ENCODE peak calls at places on chromosomes 5 and 9, in six cellular contexts. A, F, N, S, U and V are unnamed samples.
A peak's percentile ranks its signal among the peaks of the same experiment; 100 is the strongest.

GRCh38 chr5:55234171-55234700 is 828 bp upstream of the CCNO start:
- DNase-seq in A (peak; percentile 53), F (no peak), N (no peak), S (no peak), U (peak; percentile 63), V (no peak)

GRCh38 chr5:10056228-10056760 is 193.4 kb downstream of the ATPSCKMT start:
- DNase-seq in A (no peak), F (no peak), N (no peak), S (peak; percentile 36), U (no peak), V (no peak)

GRCh38 chr5:109105631-109106267 is 304.0 kb downstream of the PJA2 start:
- DNase-seq in A (peak; percentile 31), F (no peak), N (peak; percentile 86), S (no peak), U (no peak), V (no peak)

GRCh38 chr5:83750759-83751158 is 30.1 kb upstream of the HAPLN1 start:
- DNase-seq in A (no peak), F (no peak), N (no peak), S (no peak), U (no peak), V (no peak)

GRCh38 chr5:84242286-84242685 is 142.4 kb downstream of the EDIL3 start:
- DNase-seq in A (no peak), F (no peak), N (peak; percentile 47), S (no peak), U (no peak), V (no peak)

GRCh38 chr5:180127682-180128670 is 56.4 kb upstream of the RNF130 start:
- DNase-seq in A (no peak), F (no peak), N (no peak), S (peak; percentile 75), U (no peak), V (peak; percentile 66)

GRCh38 chr5:174900176-174900692 is 175.9 kb downstream of the MSX2 start:
- DNase-seq in A (peak; percentile 30), F (no peak), N (no peak), S (no peak), U (no peak), V (no peak)

GRCh38 chr5:92838253-92838652 is 742.8 kb downstream of the NR2F1-AS1 start:
- DNase-seq in A (peak; percentile 62), F (no peak), N (no peak), S (no peak), U (no peak), V (no peak)

GRCh38 chr5:36728697-36729543 is 122.5 kb downstream of the SLC1A3 start:
- DNase-seq in A (peak; percentile 67), F (no peak), N (peak; percentile 79), S (no peak), U (no peak), V (no peak)

GRCh38 chr5:36733183-36733582 is 126.8 kb downstream of the SLC1A3 start:
- DNase-seq in A (no peak), F (no peak), N (no peak), S (no peak), U (no peak), V (no peak)

GRCh38 chr5:36730537-36731216 is 124.3 kb downstream of the SLC1A3 start:
- DNase-seq in A (no peak), F (no peak), N (no peak), S (no peak), U (no peak), V (no peak)

GRCh38 chr5:36739751-36740221 is 133.4 kb downstream of the SLC1A3 start:
- DNase-seq in A (peak; percentile 77), F (peak; percentile 78), N (peak; percentile 77), S (peak; percentile 91), U (peak; percentile 76), V (peak; percentile 74)

GRCh38 chr5:36734422-36734821 is 128.0 kb downstream of the SLC1A3 start:
- DNase-seq in A (peak; percentile 57), F (no peak), N (peak; percentile 54), S (no peak), U (no peak), V (no peak)
- TF ChIP-seq CTCF in A (peak; percentile 29), F (no peak), N (peak; percentile 33), S (no peak), U (no peak), V (peak; percentile 42)

GRCh38 chr9:109139851-109140250 is 20.1 kb upstream of the TMEM245 start:
- DNase-seq in A (no peak), F (no peak), N (no peak), S (no peak), U (no peak), V (no peak)
- TF ChIP-seq CTCF in A (no peak), F (no peak), N (no peak), S (no peak), U (no peak), V (no peak)

DNA sequence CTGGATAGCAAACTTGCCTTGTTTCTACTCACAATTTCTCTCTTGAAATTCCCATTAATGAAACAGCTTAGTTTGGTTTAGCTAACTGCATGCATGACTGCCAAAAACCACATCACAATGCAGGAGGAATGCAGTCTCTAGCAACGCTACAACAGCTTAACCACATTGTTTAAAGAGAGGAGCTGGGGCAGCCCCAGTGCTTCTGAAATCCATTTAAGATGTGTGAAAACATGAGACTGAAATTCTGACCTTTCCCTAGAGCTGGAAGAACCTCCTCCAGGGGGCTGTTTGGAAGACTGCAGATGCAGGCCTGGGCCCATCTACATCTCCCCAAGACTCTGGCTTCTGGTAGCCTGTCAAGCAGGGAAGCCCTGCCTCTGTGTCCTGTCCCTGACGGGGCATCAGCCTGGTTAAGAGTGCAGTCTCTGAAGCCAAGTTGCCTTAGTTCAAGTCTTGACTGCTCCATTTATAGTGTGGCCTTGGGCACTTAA is 157.1 kb downstream of the ZNF462 start:
- DNase-seq in A (peak; percentile 70), F (no peak), N (peak; percentile 96), S (no peak), U (no peak), V (no peak)
- TF ChIP-seq CTCF in A (no peak), F (no peak), N (peak; percentile 22), S (no peak), U (no peak), V (no peak)

DNA sequence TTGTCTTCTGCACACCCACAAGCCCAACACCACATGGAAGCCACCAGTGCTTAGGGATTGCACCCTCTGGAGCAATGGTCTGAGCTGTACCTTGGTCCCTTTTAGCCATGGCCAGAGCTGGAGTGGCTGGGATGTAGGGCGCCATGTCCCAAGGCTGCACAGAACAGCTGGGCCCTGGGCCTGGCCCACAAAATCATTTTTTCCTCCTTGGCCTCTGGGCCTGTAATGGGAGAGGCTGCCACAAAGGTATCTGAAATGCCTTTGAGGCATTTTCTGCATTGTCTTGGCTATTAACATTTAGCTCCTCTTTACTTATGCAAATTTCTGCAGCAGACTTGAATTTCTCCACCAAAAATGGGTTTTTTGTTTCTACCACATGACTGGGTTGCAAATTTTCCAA is 117.6 kb downstream of the SPOCK1 start:
- DNase-seq in A (no peak), F (no peak), N (no peak), S (no peak), U (no peak), V (no peak)
- TF ChIP-seq CTCF in A (no peak), F (no peak), N (no peak), S (no peak), U (no peak), V (no peak)

GRCh38 chr5:159917919-159918487 is 1.7 kb downstream of the ADRA1B start:
- DNase-seq in A (no peak), F (no peak), N (no peak), S (no peak), U (no peak), V (no peak)

GRCh38 chr5:159913048-159913447 is 3.2 kb upstream of the ADRA1B start:
- DNase-seq in A (peak; percentile 99), F (no peak), N (peak; percentile 90), S (no peak), U (no peak), V (no peak)

GRCh38 chr5:159916841-159917761 is 819 bp downstream of the ADRA1B start:
- DNase-seq in A (no peak), F (no peak), N (no peak), S (no peak), U (peak; percentile 68), V (no peak)

GRCh38 chr5:159913481-159913880 is 2.8 kb upstream of the ADRA1B start:
- DNase-seq in A (no peak), F (no peak), N (peak; percentile 66), S (no peak), U (no peak), V (no peak)

GRCh38 chr5:159915913-159916840 is at the start of gene ADRA1B:
- DNase-seq in A (peak; percentile 55), F (peak; percentile 76), N (peak; percentile 66), S (peak; percentile 93), U (peak; percentile 71), V (peak; percentile 79)
- TF ChIP-seq CTCF in A (peak; percentile 63), F (peak; percentile 59), N (peak; percentile 45), S (no peak), U (peak; percentile 15), V (peak; percentile 77)

DNA sequence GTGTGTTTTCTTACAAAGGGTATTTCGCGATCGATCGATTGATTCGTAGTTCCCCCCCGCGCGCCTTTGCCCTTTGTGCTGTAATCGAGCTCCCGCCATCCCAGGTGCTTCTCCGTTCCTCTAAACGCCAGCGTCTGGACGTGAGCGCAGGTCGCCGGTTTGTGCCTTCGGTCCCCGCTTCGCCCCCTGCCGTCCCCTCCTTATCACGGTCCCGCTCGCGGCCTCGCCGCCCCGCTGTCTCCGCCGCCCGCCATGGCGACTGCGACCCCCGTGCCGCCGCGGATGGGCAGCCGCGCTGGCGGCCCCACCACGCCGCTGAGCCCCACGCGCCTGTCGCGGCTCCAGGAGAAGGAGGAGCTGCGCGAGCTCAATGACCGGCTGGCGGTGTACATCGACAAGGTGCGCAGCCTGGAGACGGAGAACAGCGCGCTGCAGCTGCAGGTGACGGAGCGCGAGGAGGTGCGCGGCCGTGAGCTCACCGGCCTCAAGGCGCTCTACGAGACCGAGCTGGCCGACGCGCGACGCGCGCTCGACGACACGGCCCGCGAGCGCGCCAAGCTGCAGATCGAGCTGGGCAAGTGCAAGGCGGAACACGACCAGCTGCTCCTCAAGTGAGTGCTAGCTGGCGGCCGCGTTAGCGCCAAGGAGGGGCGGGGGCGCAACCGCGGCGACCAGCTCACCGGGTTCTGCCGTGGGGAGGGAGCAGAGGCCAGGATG is 479 bp downstream of the LMNB1 start:
- DNase-seq in A (peak; percentile 64), F (peak; percentile 77), N (peak; percentile 62), S (peak; percentile 86), U (peak; percentile 86), V (peak; percentile 75)
- TF ChIP-seq CTCF in A (no peak), F (peak; percentile 12), N (no peak), S (no peak), U (no peak), V (peak; percentile 20)

DNA sequence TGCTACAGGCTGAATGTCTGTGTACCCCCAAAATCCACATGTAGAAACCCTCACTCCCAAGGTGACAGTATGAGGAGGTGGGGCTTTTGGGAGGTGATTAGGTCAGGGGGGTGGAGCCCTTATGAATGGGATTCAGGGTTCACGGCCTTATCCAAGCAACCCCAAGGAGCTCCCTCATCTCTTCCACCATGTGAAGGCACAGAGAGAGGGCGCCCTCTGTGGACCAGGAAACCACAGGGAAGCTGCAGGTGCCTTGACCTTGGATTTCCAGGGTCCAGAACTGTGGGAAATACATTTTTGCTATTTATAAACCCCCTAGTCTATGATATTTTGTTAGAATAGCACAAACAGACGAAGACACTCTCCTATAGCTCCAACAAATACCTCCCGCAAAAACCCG is 53.6 kb upstream of the IRX2 start:
- DNase-seq in A (peak; percentile 80), F (peak; percentile 67), N (no peak), S (no peak), U (no peak), V (no peak)
- TF ChIP-seq CTCF in A (peak; percentile 35), F (peak; percentile 37), N (no peak), S (no peak), U (no peak), V (no peak)